ENCODE peak calls at places on chromosomes 5 and 9, in ten cellular contexts. One of them, this sample, is unnamed.

GRCh38 chr5:126971455-126972019 is 58.8 kb downstream of the MARCHF3 start:
- DNase-seq in naive thymus-derived CD8-positive, alpha-beta T cell: no peak
- DNase-seq in astrocyte of the spinal cord: no peak
- DNase-seq in myocyte: no peak
- DNase-seq in ELF-1: no peak
- DNase-seq in HCEC 1CT: no peak
- DNase-seq in stimulated activated CD4-positive, alpha-beta T cell treated with anti-CD3 and anti-CD28 coated beads, Interleukin-1b, Interleukin-23, amount 100 ng/mL, for 24 hours: no peak
- DNase-seq in HFF-Myc: no peak
- DNase-seq in activated gamma-delta T cell treated with Interleukin-2 at 50 U/mL for 16 hours: no peak
- DNase-seq in HTR-8/SVneo: no peak
- DNase-seq in this sample: peak

GRCh38 chr9:86768020-86768419 is 179.3 kb downstream of the GAS1 start:
- DNase-seq in ELF-1: no peak
- DNase-seq in stimulated activated CD4-positive, alpha-beta T cell treated with anti-CD3 and anti-CD28 coated beads, Interleukin-1b, Interleukin-23, amount 100 ng/mL, for 24 hours: no peak
- DNase-seq in HFF-Myc: no peak
- DNase-seq in naive thymus-derived CD8-positive, alpha-beta T cell: no peak
- DNase-seq in myocyte: no peak
- DNase-seq in activated gamma-delta T cell treated with Interleukin-2 at 50 U/mL for 16 hours: no peak
- DNase-seq in HCEC 1CT: no peak
- DNase-seq in astrocyte of the spinal cord: no peak
- DNase-seq in HTR-8/SVneo: no peak
- DNase-seq in this sample: no peak

GRCh38 chr5:138541511-138541910 is 1.5 kb downstream of the ETF1 start:
- DNase-seq in stimulated activated CD4-positive, alpha-beta T cell treated with anti-CD3 and anti-CD28 coated beads, Interleukin-1b, Interleukin-23, amount 100 ng/mL, for 24 hours: no peak
- DNase-seq in HFF-Myc: no peak
- DNase-seq in astrocyte of the spinal cord: no peak
- DNase-seq in naive thymus-derived CD8-positive, alpha-beta T cell: no peak
- DNase-seq in HTR-8/SVneo: no peak
- DNase-seq in myocyte: no peak
- DNase-seq in ELF-1: no peak
- DNase-seq in HCEC 1CT: no peak
- DNase-seq in activated gamma-delta T cell treated with Interleukin-2 at 50 U/mL for 16 hours: no peak
- DNase-seq in this sample: no peak

GRCh38 chr5:68007446-68007845 is 208.1 kb upstream of the PIK3R1 start:
- DNase-seq in stimulated activated CD4-positive, alpha-beta T cell treated with anti-CD3 and anti-CD28 coated beads, Interleukin-1b, Interleukin-23, amount 100 ng/mL, for 24 hours: no peak
- DNase-seq in HTR-8/SVneo: no peak
- DNase-seq in naive thymus-derived CD8-positive, alpha-beta T cell: no peak
- DNase-seq in myocyte: peak
- DNase-seq in ELF-1: no peak
- DNase-seq in HFF-Myc: no peak
- DNase-seq in HCEC 1CT: peak
- DNase-seq in astrocyte of the spinal cord: peak
- DNase-seq in activated gamma-delta T cell treated with Interleukin-2 at 50 U/mL for 16 hours: no peak
- DNase-seq in this sample: peak

GRCh38 chr9:5622019-5622418 is 6.9 kb upstream of the RIC1 start:
- DNase-seq in ELF-1: no peak
- DNase-seq in HCEC 1CT: peak
- DNase-seq in stimulated activated CD4-positive, alpha-beta T cell treated with anti-CD3 and anti-CD28 coated beads, Interleukin-1b, Interleukin-23, amount 100 ng/mL, for 24 hours: no peak
- DNase-seq in myocyte: peak
- DNase-seq in HTR-8/SVneo: peak
- DNase-seq in naive thymus-derived CD8-positive, alpha-beta T cell: no peak
- DNase-seq in activated gamma-delta T cell treated with Interleukin-2 at 50 U/mL for 16 hours: no peak
- DNase-seq in HFF-Myc: peak
- DNase-seq in astrocyte of the spinal cord: peak
- DNase-seq in this sample: no peak

GRCh38 chr5:17157294-17157693 is 60.1 kb upstream of the BASP1 start:
- DNase-seq in HFF-Myc: no peak
- DNase-seq in naive thymus-derived CD8-positive, alpha-beta T cell: no peak
- DNase-seq in HTR-8/SVneo: no peak
- DNase-seq in HCEC 1CT: peak
- DNase-seq in activated gamma-delta T cell treated with Interleukin-2 at 50 U/mL for 16 hours: no peak
- DNase-seq in stimulated activated CD4-positive, alpha-beta T cell treated with anti-CD3 and anti-CD28 coated beads, Interleukin-1b, Interleukin-23, amount 100 ng/mL, for 24 hours: no peak
- DNase-seq in ELF-1: no peak
- DNase-seq in astrocyte of the spinal cord: no peak
- DNase-seq in myocyte: no peak
- DNase-seq in this sample: no peak

GRCh38 chr5:99694884-99695283 is 766.1 kb upstream of the CHD1 start:
- DNase-seq in HCEC 1CT: no peak
- DNase-seq in HTR-8/SVneo: no peak
- DNase-seq in activated gamma-delta T cell treated with Interleukin-2 at 50 U/mL for 16 hours: no peak
- DNase-seq in HFF-Myc: no peak
- DNase-seq in myocyte: no peak
- DNase-seq in ELF-1: no peak
- DNase-seq in naive thymus-derived CD8-positive, alpha-beta T cell: no peak
- DNase-seq in stimulated activated CD4-positive, alpha-beta T cell treated with anti-CD3 and anti-CD28 coated beads, Interleukin-1b, Interleukin-23, amount 100 ng/mL, for 24 hours: no peak
- DNase-seq in astrocyte of the spinal cord: no peak
- DNase-seq in this sample: no peak

GRCh38 chr5:150497274-150497988 is 10.5 kb upstream of the NDST1 start:
- DNase-seq in HTR-8/SVneo: peak
- DNase-seq in activated gamma-delta T cell treated with Interleukin-2 at 50 U/mL for 16 hours: no peak
- DNase-seq in ELF-1: peak
- DNase-seq in HFF-Myc: peak
- DNase-seq in naive thymus-derived CD8-positive, alpha-beta T cell: no peak
- DNase-seq in astrocyte of the spinal cord: peak
- DNase-seq in stimulated activated CD4-positive, alpha-beta T cell treated with anti-CD3 and anti-CD28 coated beads, Interleukin-1b, Interleukin-23, amount 100 ng/mL, for 24 hours: no peak
- DNase-seq in HCEC 1CT: peak
- DNase-seq in myocyte: peak
- DNase-seq in this sample: no peak

GRCh38 chr9:35426627-35427026 is 63.3 kb upstream of the RUSC2 start:
- DNase-seq in activated gamma-delta T cell treated with Interleukin-2 at 50 U/mL for 16 hours: no peak
- DNase-seq in naive thymus-derived CD8-positive, alpha-beta T cell: no peak
- DNase-seq in myocyte: no peak
- DNase-seq in ELF-1: no peak
- DNase-seq in HCEC 1CT: no peak
- DNase-seq in HFF-Myc: no peak
- DNase-seq in astrocyte of the spinal cord: no peak
- DNase-seq in stimulated activated CD4-positive, alpha-beta T cell treated with anti-CD3 and anti-CD28 coated beads, Interleukin-1b, Interleukin-23, amount 100 ng/mL, for 24 hours: no peak
- DNase-seq in HTR-8/SVneo: no peak
- DNase-seq in this sample: no peak

GRCh38 chr5:174736351-174736721 is 12.0 kb downstream of the MSX2 start:
- DNase-seq in naive thymus-derived CD8-positive, alpha-beta T cell: no peak
- DNase-seq in ELF-1: peak
- DNase-seq in astrocyte of the spinal cord: peak
- DNase-seq in myocyte: peak
- DNase-seq in stimulated activated CD4-positive, alpha-beta T cell treated with anti-CD3 and anti-CD28 coated beads, Interleukin-1b, Interleukin-23, amount 100 ng/mL, for 24 hours: no peak
- DNase-seq in HTR-8/SVneo: no peak
- DNase-seq in HCEC 1CT: no peak
- DNase-seq in activated gamma-delta T cell treated with Interleukin-2 at 50 U/mL for 16 hours: no peak
- DNase-seq in HFF-Myc: no peak
- DNase-seq in this sample: no peak

GRCh38 chr9:16133556-16134227 is 580.8 kb downstream of the CCDC171 start:
- DNase-seq in HTR-8/SVneo: peak
- DNase-seq in naive thymus-derived CD8-positive, alpha-beta T cell: no peak
- DNase-seq in ELF-1: peak
- DNase-seq in HCEC 1CT: peak
- DNase-seq in stimulated activated CD4-positive, alpha-beta T cell treated with anti-CD3 and anti-CD28 coated beads, Interleukin-1b, Interleukin-23, amount 100 ng/mL, for 24 hours: no peak
- DNase-seq in activated gamma-delta T cell treated with Interleukin-2 at 50 U/mL for 16 hours: no peak
- DNase-seq in HFF-Myc: no peak
- DNase-seq in myocyte: peak
- DNase-seq in astrocyte of the spinal cord: peak
- DNase-seq in this sample: peak

GRCh38 chr9:33014665-33015014 is 10.4 kb upstream of the DNAJA1 start:
- DNase-seq in HCEC 1CT: no peak
- DNase-seq in myocyte: no peak
- DNase-seq in stimulated activated CD4-positive, alpha-beta T cell treated with anti-CD3 and anti-CD28 coated beads, Interleukin-1b, Interleukin-23, amount 100 ng/mL, for 24 hours: no peak
- DNase-seq in ELF-1: no peak
- DNase-seq in HTR-8/SVneo: no peak
- DNase-seq in astrocyte of the spinal cord: no peak
- DNase-seq in naive thymus-derived CD8-positive, alpha-beta T cell: no peak
- DNase-seq in activated gamma-delta T cell treated with Interleukin-2 at 50 U/mL for 16 hours: no peak
- DNase-seq in HFF-Myc: no peak
- DNase-seq in this sample: no peak

GRCh38 chr5:167269146-167269545 is 1022.3 kb upstream of the WWC1 start:
- DNase-seq in activated gamma-delta T cell treated with Interleukin-2 at 50 U/mL for 16 hours: no peak
- DNase-seq in HCEC 1CT: no peak
- DNase-seq in HTR-8/SVneo: no peak
- DNase-seq in naive thymus-derived CD8-positive, alpha-beta T cell: no peak
- DNase-seq in stimulated activated CD4-positive, alpha-beta T cell treated with anti-CD3 and anti-CD28 coated beads, Interleukin-1b, Interleukin-23, amount 100 ng/mL, for 24 hours: no peak
- DNase-seq in HFF-Myc: no peak
- DNase-seq in ELF-1: no peak
- DNase-seq in astrocyte of the spinal cord: no peak
- DNase-seq in myocyte: no peak
- DNase-seq in this sample: no peak